ENCODE peak calls at places on chromosome 22, in five cellular contexts. One of them, this sample, is unnamed.
A peak's percentile ranks its signal among the peaks of the same experiment; 100 is the strongest.

GRCh38 chr22:25361899-25362214 is 142.4 kb downstream of the CRYBB2 start:
- DNase-seq in GM12865: no peak
- DNase-seq in fibroblast of pulmonary artery: no peak
- DNase-seq in ovary: no peak
- DNase-seq in CD8-positive, alpha-beta T cell: no peak
- DNase-seq in this sample: no peak

GRCh38 chr22:21889251-21889990 is 22.0 kb upstream of the MAPK1 start:
- DNase-seq in CD8-positive, alpha-beta T cell: no peak
- DNase-seq in fibroblast of pulmonary artery: no peak
- DNase-seq in ovary: no peak
- DNase-seq in GM12865: no peak
- DNase-seq in this sample: no peak

GRCh38 chr22:31944700-31945477 is 554 bp downstream of the YWHAH start:
- DNase-seq in fibroblast of pulmonary artery: no peak
- DNase-seq in CD8-positive, alpha-beta T cell: no peak
- DNase-seq in ovary: peak; percentile 69
- DNase-seq in GM12865: peak; percentile 22
- DNase-seq in this sample: no peak

GRCh38 chr22:17665884-17666283 is 27.3 kb downstream of the BCL2L13 start:
- DNase-seq in GM12865: no peak
- DNase-seq in ovary: no peak
- DNase-seq in CD8-positive, alpha-beta T cell: no peak
- DNase-seq in fibroblast of pulmonary artery: peak; percentile 57
- DNase-seq in this sample: no peak

GRCh38 chr22:36180038-36180880 is 19.7 kb upstream of the APOL3 start:
- DNase-seq in GM12865: peak; percentile 84
- DNase-seq in CD8-positive, alpha-beta T cell: peak; percentile 83
- DNase-seq in fibroblast of pulmonary artery: peak; percentile 80
- DNase-seq in ovary: peak; percentile 88
- DNase-seq in this sample: peak; percentile 36

GRCh38 chr22:32584650-32585049 is 110.0 kb downstream of the FBXO7 start:
- DNase-seq in ovary: no peak
- DNase-seq in CD8-positive, alpha-beta T cell: no peak
- DNase-seq in GM12865: no peak
- DNase-seq in fibroblast of pulmonary artery: peak; percentile 18
- DNase-seq in this sample: no peak

GRCh38 chr22:31825513-31825912 is 71.7 kb downstream of the DEPDC5 start:
- DNase-seq in fibroblast of pulmonary artery: no peak
- DNase-seq in ovary: no peak
- DNase-seq in CD8-positive, alpha-beta T cell: no peak
- DNase-seq in GM12865: no peak
- DNase-seq in this sample: no peak

GRCh38 chr22:38074181-38075104 is 9.5 kb downstream of the SLC16A8 start:
- DNase-seq in fibroblast of pulmonary artery: peak; percentile 58
- DNase-seq in ovary: no peak
- DNase-seq in GM12865: no peak
- DNase-seq in CD8-positive, alpha-beta T cell: no peak
- DNase-seq in this sample: no peak

GRCh38 chr22:32546480-32546879 is 71.9 kb downstream of the FBXO7 start:
- DNase-seq in CD8-positive, alpha-beta T cell: no peak
- DNase-seq in fibroblast of pulmonary artery: no peak
- DNase-seq in GM12865: no peak
- DNase-seq in ovary: no peak
- DNase-seq in this sample: no peak

GRCh38 chr22:44963055-44963454 is 46.8 kb downstream of the PHF21B start:
- DNase-seq in ovary: no peak
- DNase-seq in CD8-positive, alpha-beta T cell: no peak
- DNase-seq in GM12865: no peak
- DNase-seq in fibroblast of pulmonary artery: no peak
- DNase-seq in this sample: no peak

GRCh38 chr22:23219787-23220484 is 39.6 kb downstream of the BCR start:
- DNase-seq in fibroblast of pulmonary artery: peak; percentile 40
- DNase-seq in CD8-positive, alpha-beta T cell: peak; percentile 48
- DNase-seq in GM12865: peak; percentile 78
- DNase-seq in ovary: no peak
- DNase-seq in this sample: peak; percentile 49

GRCh38 chr22:33811686-33812085 is 108.6 kb downstream of the LARGE1 start:
- DNase-seq in CD8-positive, alpha-beta T cell: no peak
- DNase-seq in GM12865: no peak
- DNase-seq in ovary: peak; percentile 69
- DNase-seq in fibroblast of pulmonary artery: peak; percentile 73
- DNase-seq in this sample: no peak

GRCh38 chr22:38505595-38506117 is 455 bp downstream of the DDX17 start:
- DNase-seq in CD8-positive, alpha-beta T cell: peak; percentile 59
- DNase-seq in ovary: peak; percentile 83
- DNase-seq in GM12865: peak; percentile 64
- DNase-seq in fibroblast of pulmonary artery: peak; percentile 62
- DNase-seq in this sample: no peak

GRCh38 chr22:40212126-40212525 is 34.4 kb downstream of the TNRC6B start:
- DNase-seq in CD8-positive, alpha-beta T cell: no peak
- DNase-seq in fibroblast of pulmonary artery: no peak
- DNase-seq in GM12865: no peak
- DNase-seq in ovary: no peak
- DNase-seq in this sample: no peak

GRCh38 chr22:23268877-23269276 is 88.6 kb downstream of the BCR start:
- DNase-seq in fibroblast of pulmonary artery: no peak
- DNase-seq in CD8-positive, alpha-beta T cell: no peak
- DNase-seq in ovary: no peak
- DNase-seq in GM12865: peak; percentile 77
- DNase-seq in this sample: peak; percentile 31

GRCh38 chr22:37804886-37805857 is 2.6 kb upstream of the GCAT start:
- DNase-seq in ovary: peak; percentile 91
- DNase-seq in fibroblast of pulmonary artery: peak; percentile 86
- DNase-seq in GM12865: peak; percentile 58
- DNase-seq in CD8-positive, alpha-beta T cell: peak; percentile 55
- DNase-seq in this sample: no peak

GRCh38 chr22:35523167-35523928 is 17.3 kb upstream of the RASD2 start:
- DNase-seq in ovary: no peak
- DNase-seq in fibroblast of pulmonary artery: no peak
- DNase-seq in CD8-positive, alpha-beta T cell: no peak
- DNase-seq in GM12865: no peak
- DNase-seq in this sample: no peak

GRCh38 chr22:32996702-32997101 is 61.5 kb downstream of the SYN3 start:
- DNase-seq in fibroblast of pulmonary artery: no peak
- DNase-seq in ovary: no peak
- DNase-seq in CD8-positive, alpha-beta T cell: no peak
- DNase-seq in GM12865: no peak
- DNase-seq in this sample: no peak

GRCh38 chr22:40425082-40425481 is 54.7 kb downstream of the SGSM3 start:
- DNase-seq in fibroblast of pulmonary artery: no peak
- DNase-seq in CD8-positive, alpha-beta T cell: no peak
- DNase-seq in ovary: no peak
- DNase-seq in GM12865: no peak
- DNase-seq in this sample: no peak

GRCh38 chr22:32836286-32836859 is 34.9 kb downstream of the TIMP3 start:
- DNase-seq in GM12865: peak; percentile 7
- DNase-seq in CD8-positive, alpha-beta T cell: no peak
- DNase-seq in ovary: no peak
- DNase-seq in fibroblast of pulmonary artery: peak; percentile 38
- DNase-seq in this sample: no peak

GRCh38 chr22:19244600-19245352 is 46.7 kb downstream of the CLTCL1 start:
- DNase-seq in CD8-positive, alpha-beta T cell: no peak
- DNase-seq in GM12865: no peak
- DNase-seq in fibroblast of pulmonary artery: no peak
- DNase-seq in ovary: no peak
- DNase-seq in this sample: no peak

GRCh38 chr22:32123657-32124056 is 35.4 kb downstream of the C22orf42 start:
- DNase-seq in ovary: no peak
- DNase-seq in fibroblast of pulmonary artery: no peak
- DNase-seq in GM12865: no peak
- DNase-seq in CD8-positive, alpha-beta T cell: no peak
- DNase-seq in this sample: no peak

GRCh38 chr22:48714231-48714630 is 1113.4 kb downstream of the BRD1 start:
- DNase-seq in ovary: no peak
- DNase-seq in CD8-positive, alpha-beta T cell: no peak
- DNase-seq in GM12865: no peak
- DNase-seq in fibroblast of pulmonary artery: no peak
- DNase-seq in this sample: no peak

GRCh38 chr22:38957046-38957770 is at the start of gene APOBEC3A:
- DNase-seq in GM12865: no peak
- DNase-seq in fibroblast of pulmonary artery: no peak
- DNase-seq in ovary: no peak
- DNase-seq in CD8-positive, alpha-beta T cell: no peak
- DNase-seq in this sample: no peak

GRCh38 chr22:20433191-20433590 is 4.4 kb downstream of the SCARF2 start:
- DNase-seq in GM12865: no peak
- DNase-seq in CD8-positive, alpha-beta T cell: no peak
- DNase-seq in fibroblast of pulmonary artery: no peak
- DNase-seq in ovary: no peak
- DNase-seq in this sample: no peak

GRCh38 chr22:37331034-37331428 is 48.7 kb downstream of the CYTH4 start:
- DNase-seq in ovary: no peak
- DNase-seq in fibroblast of pulmonary artery: peak; percentile 40
- DNase-seq in CD8-positive, alpha-beta T cell: no peak
- DNase-seq in GM12865: no peak
- DNase-seq in this sample: no peak

GRCh38 chr22:26295583-26296126 is 126.4 kb downstream of the SEZ6L start:
- DNase-seq in GM12865: no peak
- DNase-seq in fibroblast of pulmonary artery: no peak
- DNase-seq in ovary: no peak
- DNase-seq in CD8-positive, alpha-beta T cell: no peak
- DNase-seq in this sample: no peak

GRCh38 chr22:20080445-20080775 is 369 bp downstream of the DGCR8 start:
- DNase-seq in fibroblast of pulmonary artery: peak; percentile 20
- DNase-seq in CD8-positive, alpha-beta T cell: peak; percentile 72
- DNase-seq in ovary: peak; percentile 61
- DNase-seq in GM12865: peak; percentile 74
- DNase-seq in this sample: no peak

GRCh38 chr22:28882878-28883656 is at the start of gene ZNRF3:
- DNase-seq in GM12865: peak; percentile 93
- DNase-seq in CD8-positive, alpha-beta T cell: peak; percentile 88
- DNase-seq in ovary: peak; percentile 94
- DNase-seq in fibroblast of pulmonary artery: peak; percentile 96
- DNase-seq in this sample: no peak

GRCh38 chr22:33328789-33329296 is 270.7 kb upstream of the SYN3 start:
- DNase-seq in ovary: no peak
- DNase-seq in fibroblast of pulmonary artery: peak; percentile 51
- DNase-seq in GM12865: peak; percentile 13
- DNase-seq in CD8-positive, alpha-beta T cell: no peak
- DNase-seq in this sample: peak; percentile 10

GRCh38 chr22:36644333-36644757 is 59.2 kb downstream of the CACNG2 start:
- DNase-seq in fibroblast of pulmonary artery: peak; percentile 96
- DNase-seq in ovary: no peak
- DNase-seq in GM12865: peak; percentile 43
- DNase-seq in CD8-positive, alpha-beta T cell: no peak
- DNase-seq in this sample: no peak

GRCh38 chr22:35191412-35191811 is 65.9 kb upstream of the HMGXB4 start:
- DNase-seq in GM12865: no peak
- DNase-seq in ovary: no peak
- DNase-seq in CD8-positive, alpha-beta T cell: no peak
- DNase-seq in fibroblast of pulmonary artery: peak; percentile 15
- DNase-seq in this sample: no peak

GRCh38 chr22:33372875-33373274 is 314.7 kb upstream of the SYN3 start:
- DNase-seq in CD8-positive, alpha-beta T cell: no peak
- DNase-seq in fibroblast of pulmonary artery: no peak
- DNase-seq in ovary: no peak
- DNase-seq in GM12865: no peak
- DNase-seq in this sample: no peak

GRCh38 chr22:17237031-17237668 is 17.9 kb upstream of the ADA2 start:
- DNase-seq in fibroblast of pulmonary artery: no peak
- DNase-seq in GM12865: peak; percentile 80
- DNase-seq in ovary: no peak
- DNase-seq in CD8-positive, alpha-beta T cell: peak; percentile 22
- DNase-seq in this sample: peak; percentile 64

GRCh38 chr22:22720201-22720723 is 75.8 kb downstream of the GGTLC2 start:
- DNase-seq in fibroblast of pulmonary artery: peak; percentile 74
- DNase-seq in CD8-positive, alpha-beta T cell: peak; percentile 54
- DNase-seq in GM12865: peak; percentile 84
- DNase-seq in ovary: no peak
- DNase-seq in this sample: peak; percentile 78

GRCh38 chr22:48574776-48575566 is 1252.7 kb downstream of the BRD1 start:
- DNase-seq in fibroblast of pulmonary artery: peak; percentile 3
- DNase-seq in GM12865: no peak
- DNase-seq in ovary: peak; percentile 68
- DNase-seq in CD8-positive, alpha-beta T cell: no peak
- DNase-seq in this sample: no peak

GRCh38 chr22:37549704-37550059 is 10.6 kb upstream of the CDC42EP1 start:
- DNase-seq in CD8-positive, alpha-beta T cell: no peak
- DNase-seq in ovary: peak; percentile 38
- DNase-seq in GM12865: no peak
- DNase-seq in fibroblast of pulmonary artery: peak; percentile 73
- DNase-seq in this sample: no peak

GRCh38 chr22:30115705-30116104 is 35.4 kb downstream of the HORMAD2 start:
- DNase-seq in CD8-positive, alpha-beta T cell: no peak
- DNase-seq in ovary: no peak
- DNase-seq in fibroblast of pulmonary artery: no peak
- DNase-seq in GM12865: no peak
- DNase-seq in this sample: no peak
- TF ChIP-seq CTCF in CD8-positive, alpha-beta T cell: no peak
- TF ChIP-seq CTCF in ovary: no peak
- TF ChIP-seq CTCF in fibroblast of pulmonary artery: no peak
- TF ChIP-seq CTCF in GM12865: no peak
- TF ChIP-seq CTCF in this sample: no peak

DNA sequence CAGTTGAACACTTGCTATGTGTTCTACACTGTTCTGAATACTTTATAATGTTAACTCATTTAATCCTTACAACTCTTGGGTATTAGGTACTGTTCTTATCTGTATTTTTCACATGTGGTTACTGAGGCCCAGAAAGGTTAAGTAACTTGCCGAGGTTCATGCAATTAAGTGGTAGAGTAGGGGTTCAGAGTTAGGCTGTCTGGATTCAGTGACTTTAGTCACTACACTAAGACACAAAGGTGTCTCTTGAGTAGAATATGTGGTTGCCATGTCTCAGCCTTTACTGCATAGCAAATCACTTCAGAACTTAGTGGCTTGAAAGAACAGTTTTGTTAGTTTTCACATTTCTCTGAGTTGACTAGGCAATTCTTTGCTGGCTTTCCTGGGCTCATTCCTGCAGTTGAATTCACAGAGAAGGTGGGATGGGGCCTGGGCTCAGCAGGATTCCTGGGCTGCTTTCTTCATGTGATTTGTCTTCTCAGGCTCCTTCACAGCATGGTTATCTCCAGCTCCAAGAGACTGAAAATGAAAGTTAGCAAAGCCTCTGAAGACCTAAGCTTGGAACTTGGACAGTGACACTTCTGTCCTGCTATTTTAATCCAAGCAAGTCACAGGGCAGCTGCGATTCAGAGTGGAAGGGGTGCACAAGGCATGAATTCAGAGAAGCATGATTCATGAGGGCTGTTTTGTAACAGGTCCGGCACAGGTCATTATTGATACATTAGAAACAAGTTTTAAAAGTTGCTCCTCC is 68.2 kb downstream of the SPECC1L start:
- DNase-seq in ovary: no peak
- DNase-seq in CD8-positive, alpha-beta T cell: no peak
- DNase-seq in GM12865: no peak
- DNase-seq in fibroblast of pulmonary artery: no peak
- DNase-seq in this sample: no peak
- H3K4me3 ChIP-seq in ovary: no peak overlapping the region
- H3K4me3 ChIP-seq in CD8-positive, alpha-beta T cell: no peak overlapping the region
- H3K4me3 ChIP-seq in GM12865: no peak overlapping the region
- H3K4me3 ChIP-seq in fibroblast of pulmonary artery: no peak overlapping the region
- H3K4me3 ChIP-seq in this sample: no peak overlapping the region

GRCh38 chr22:42074153-42074750 is at the start of gene PHETA2:
- DNase-seq in ovary: peak; percentile 65
- DNase-seq in fibroblast of pulmonary artery: peak; percentile 37
- DNase-seq in GM12865: peak; percentile 54
- DNase-seq in CD8-positive, alpha-beta T cell: peak; percentile 56
- DNase-seq in this sample: no peak
- TF ChIP-seq CTCF in ovary: peak; percentile 45
- TF ChIP-seq CTCF in fibroblast of pulmonary artery: peak; percentile 25
- TF ChIP-seq CTCF in GM12865: peak; percentile 39
- TF ChIP-seq CTCF in CD8-positive, alpha-beta T cell: no peak
- TF ChIP-seq CTCF in this sample: peak; percentile 61

GRCh38 chr22:30325065-30325720 is 1.5 kb downstream of the TBC1D10A start:
- DNase-seq in fibroblast of pulmonary artery: peak; percentile 82
- DNase-seq in ovary: peak; percentile 77
- DNase-seq in GM12865: no peak
- DNase-seq in CD8-positive, alpha-beta T cell: no peak
- DNase-seq in this sample: no peak
- H3K4me3 ChIP-seq in fibroblast of pulmonary artery: peak overlapping the region; percentile 77
- H3K4me3 ChIP-seq in ovary: peak overlapping the region; percentile 86
- H3K4me3 ChIP-seq in GM12865: peak overlapping the region; percentile 90
- H3K4me3 ChIP-seq in CD8-positive, alpha-beta T cell: peak overlapping the region; percentile 52
- H3K4me3 ChIP-seq in this sample: peak overlapping the region; percentile 67

This sample was measured in GM12864.